ENCODE peak calls at places on chromosomes 7 and 10, in four cellular contexts. X is stimulated activated CD4-positive, alpha-beta T cell treated with anti-CD3 and anti-CD28 coated beads, TNF-alpha, amount 100 ng/mL, for 48 hours; Z is HEK293T; M is WERI-Rb-1. H is an unnamed sample.

GRCh38 chr10:89702121-89702480 is 711 bp downstream of the KIF20B start:
- DNase-seq in M (peak; percentile 10), Z (peak; percentile 10), X (no peak), H (peak; percentile 5)

GRCh38 chr7:40604601-40605438 is 470.0 kb downstream of the SUGCT start:
- DNase-seq in Z (peak; percentile 50), X (peak; percentile 4), M (peak; percentile 60), H (peak; percentile 45)

GRCh38 chr7:29288534-29289091 is 94.0 kb downstream of the CHN2 start:
- DNase-seq in M (no peak), X (no peak), Z (no peak), H (no peak)

GRCh38 chr10:71807557-71808510 is 34.5 kb upstream of the VSIR start:
- DNase-seq in Z (no peak), M (no peak), X (no peak), H (no peak)

GRCh38 chr7:43664681-43665080 is 64.6 kb downstream of the COA1 start:
- DNase-seq in M (no peak), Z (no peak), X (no peak), H (no peak)

GRCh38 chr7:91632948-91633519 is 247.5 kb downstream of the MTERF1 start:
- DNase-seq in Z (no peak), X (no peak), M (no peak), H (no peak)

GRCh38 chr7:94559972-94560371 is 50.4 kb downstream of the CASD1 start:
- DNase-seq in M (no peak), Z (no peak), X (no peak), H (no peak)

GRCh38 chr7:11345621-11346020 is 371.9 kb downstream of the PHF14 start:
- DNase-seq in X (no peak), Z (no peak), M (no peak), H (peak; percentile 53)

GRCh38 chr7:90708841-90709317 is 112.8 kb downstream of the CDK14 start:
- DNase-seq in X (no peak), M (peak; percentile 57), Z (peak; percentile 43), H (peak; percentile 62)

GRCh38 chr10:98492763-98493162 is 46.0 kb upstream of the HPS1 start:
- DNase-seq in X (no peak), M (no peak), Z (no peak), H (no peak)

GRCh38 chr10:11876805-11877395 is 53.7 kb downstream of the PROSER2 start:
- DNase-seq in Z (no peak), X (no peak), M (no peak), H (no peak)

GRCh38 chr10:22649390-22649841 is 65.0 kb downstream of the PIP4K2A start:
- DNase-seq in Z (no peak), M (no peak), X (no peak), H (no peak)

GRCh38 chr7:138948403-138948802 is 32.8 kb downstream of the KIAA1549 start:
- DNase-seq in Z (no peak), M (no peak), X (no peak), H (peak; percentile 62)

GRCh38 chr7:91314591-91315323 is 50.5 kb downstream of the FZD1 start:
- DNase-seq in M (no peak), X (no peak), Z (no peak), H (no peak)

GRCh38 chr7:51617691-51618090 is 301.1 kb upstream of the COBL start:
- DNase-seq in Z (no peak), M (no peak), X (no peak), H (no peak)

GRCh38 chr10:85617751-85618150 is 748.8 kb downstream of the GRID1 start:
- DNase-seq in M (no peak), X (no peak), Z (no peak), H (no peak)

GRCh38 chr7:24427048-24427447 is 143.1 kb downstream of the NPY start:
- DNase-seq in Z (no peak), M (no peak), X (no peak), H (no peak)

GRCh38 chr7:141700848-141701371 is 1.1 kb downstream of the DENND11 start:
- DNase-seq in M (peak; percentile 76), Z (no peak), X (no peak), H (no peak)

GRCh38 chr7:2148814-2149213 is 83.9 kb downstream of the MAD1L1 start:
- DNase-seq in X (no peak), Z (no peak), M (no peak), H (no peak)

GRCh38 chr10:49369216-49370162 is 26.4 kb downstream of the DRGX start:
- DNase-seq in Z (no peak), M (no peak), X (no peak), H (no peak)

GRCh38 chr7:90580051-90580450 is 16.1 kb upstream of the CDK14 start:
- DNase-seq in M (no peak), Z (no peak), X (no peak), H (no peak)

GRCh38 chr7:17781491-17782215 is 158.6 kb downstream of the SNX13 start:
- DNase-seq in X (no peak), Z (no peak), M (no peak), H (peak; percentile 99)

H was measured in H4.